ENCODE peak calls at places on chromosomes 11 and 22, in nine cellular contexts. M, W, K, N, R, Z, F, E and I are unnamed samples.

GRCh38 chr11:115051938-115052590 is 373.7 kb downstream of the NXPE2 start:
- DNase-seq in M (no peak), W (no peak), K (no peak), N (no peak), R (no peak), Z (no peak), F (no peak), E (no peak), I (no peak)

GRCh38 chr22:44625981-44626687 is 75.9 kb upstream of the PRR5 start:
- DNase-seq in M (peak; percentile 80), W (peak; percentile 51), K (no peak), N (peak; percentile 75), R (peak; percentile 76), Z (peak; percentile 46), F (peak; percentile 42), E (peak; percentile 78), I (no peak)

GRCh38 chr22:19878461-19879247 is 24.0 kb upstream of the GNB1L start:
- DNase-seq in M (peak; percentile 47), W (peak; percentile 59), K (no peak), N (no peak), R (peak; percentile 44), Z (no peak), F (no peak), E (peak; percentile 9), I (no peak)

GRCh38 chr11:92101845-92102244 is 122.8 kb upstream of the FAT3 start:
- DNase-seq in M (no peak), W (peak; percentile 60), K (no peak), N (no peak), R (no peak), Z (no peak), F (no peak), E (no peak), I (no peak)

GRCh38 chr11:95248666-95249467 is 17.9 kb upstream of the SESN3 start:
- DNase-seq in M (no peak), W (no peak), K (no peak), N (no peak), R (no peak), Z (no peak), F (no peak), E (no peak), I (no peak)

GRCh38 chr11:88231894-88232482 is 56.7 kb upstream of the RAB38 start:
- DNase-seq in M (no peak), W (peak; percentile 61), K (no peak), N (no peak), R (no peak), Z (peak; percentile 11), F (no peak), E (no peak), I (no peak)

GRCh38 chr11:87901366-87901765 is 273.9 kb downstream of the RAB38 start:
- DNase-seq in M (no peak), W (no peak), K (no peak), N (no peak), R (no peak), Z (no peak), F (no peak), E (no peak), I (no peak)

GRCh38 chr11:19691815-19692214 is 20.8 kb upstream of the NAV2 start:
- DNase-seq in M (no peak), W (no peak), K (no peak), N (no peak), R (no peak), Z (no peak), F (no peak), E (no peak), I (no peak)

GRCh38 chr11:125626381-125626950 is 1.5 kb downstream of the CHEK1 start:
- DNase-seq in M (no peak), W (no peak), K (no peak), N (no peak), R (no peak), Z (peak; percentile 11), F (no peak), E (no peak), I (no peak)

GRCh38 chr22:20455709-20456063 is 18.1 kb upstream of the SCARF2 start:
- DNase-seq in M (no peak), W (no peak), K (no peak), N (no peak), R (peak; percentile 27), Z (no peak), F (no peak), E (no peak), I (no peak)

GRCh38 chr11:70203749-70204465 is 811 bp downstream of the FADD start:
- DNase-seq in M (peak; percentile 70), W (peak; percentile 77), K (peak; percentile 21), N (peak; percentile 76), R (no peak), Z (peak; percentile 54), F (peak; percentile 67), E (peak; percentile 80), I (peak; percentile 19)

GRCh38 chr11:12120031-12121008 is 9.9 kb downstream of the MICAL2 start:
- DNase-seq in M (no peak), W (no peak), K (no peak), N (no peak), R (no peak), Z (no peak), F (no peak), E (no peak), I (no peak)

GRCh38 chr11:72831521-72832300 is 17.5 kb downstream of the ATG16L2 start:
- DNase-seq in M (peak; percentile 91), W (peak; percentile 77), K (no peak), N (peak; percentile 82), R (peak; percentile 94), Z (peak; percentile 74), F (peak; percentile 79), E (peak; percentile 88), I (peak; percentile 66)

GRCh38 chr11:41334007-41334933 is 125.2 kb downstream of the LRRC4C start:
- DNase-seq in M (no peak), W (no peak), K (no peak), N (no peak), R (no peak), Z (no peak), F (no peak), E (no peak), I (no peak)

GRCh38 chr22:50581950-50582561 is 593 bp downstream of the CHKB start:
- DNase-seq in M (no peak), W (no peak), K (no peak), N (no peak), R (no peak), Z (no peak), F (no peak), E (no peak), I (no peak)

GRCh38 chr11:35803115-35803514 is 140.5 kb downstream of the TRIM44 start:
- DNase-seq in M (no peak), W (no peak), K (no peak), N (no peak), R (no peak), Z (no peak), F (no peak), E (no peak), I (no peak)

GRCh38 chr11:134048028-134048427 is 20.8 kb upstream of the JAM3 start:
- DNase-seq in M (no peak), W (no peak), K (no peak), N (no peak), R (no peak), Z (no peak), F (no peak), E (no peak), I (peak; percentile 31)

GRCh38 chr11:304915-305833 is 2.4 kb upstream of the IFITM2 start:
- DNase-seq in M (peak; percentile 73), W (peak; percentile 88), K (no peak), N (no peak), R (no peak), Z (peak; percentile 84), F (peak; percentile 60), E (peak; percentile 73), I (peak; percentile 20)

GRCh38 chr22:39433476-39434242 is 23.2 kb upstream of the MGAT3 start:
- DNase-seq in M (no peak), W (no peak), K (no peak), N (no peak), R (no peak), Z (no peak), F (no peak), E (no peak), I (peak; percentile 28)
- H3K27ac ChIP-seq in M (peak overlapping the region; percentile 85), W (no peak overlapping the region), K (no peak overlapping the region), N (no peak overlapping the region), R (peak overlapping the region; percentile 18), Z (no peak overlapping the region), F (peak overlapping the region; percentile 71), E (no peak overlapping the region), I (peak overlapping the region; percentile 95)

DNA sequence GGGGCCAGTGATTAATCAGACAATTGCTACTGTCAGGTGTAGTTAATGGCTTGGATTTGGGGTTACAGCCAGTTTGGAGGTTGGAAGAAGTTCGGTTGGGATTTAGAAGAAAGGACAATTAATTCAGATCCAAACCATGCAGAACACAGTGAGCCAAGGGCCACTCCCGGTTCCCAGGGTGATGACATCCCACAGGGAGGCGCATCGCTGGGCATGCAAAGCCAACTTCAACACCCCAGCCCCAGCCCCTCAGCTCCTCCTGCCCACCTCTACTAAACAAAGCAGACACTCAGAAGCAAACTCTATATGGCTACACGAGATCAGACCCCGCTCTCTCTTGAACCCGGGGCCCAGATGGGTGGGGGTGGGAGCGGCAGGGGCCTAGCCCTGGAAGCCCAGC is 10.2 kb downstream of the MB start:
- DNase-seq in M (no peak), W (no peak), K (no peak), N (no peak), R (no peak), Z (no peak), F (no peak), E (peak; percentile 29), I (no peak)
- H3K27ac ChIP-seq in M (peak overlapping the region; percentile 87), W (no peak overlapping the region), K (no peak overlapping the region), N (peak overlapping the region; percentile 94), R (no peak overlapping the region), Z (no peak overlapping the region), F (no peak overlapping the region), E (no peak overlapping the region), I (no peak overlapping the region)

GRCh38 chr11:117676501-117676900 is 120.5 kb downstream of the DSCAML1 start:
- DNase-seq in M (no peak), W (no peak), K (no peak), N (no peak), R (no peak), Z (no peak), F (no peak), E (no peak), I (no peak)

GRCh38 chr11:117679464-117679863 is 117.6 kb downstream of the DSCAML1 start:
- DNase-seq in M (no peak), W (no peak), K (no peak), N (no peak), R (no peak), Z (no peak), F (no peak), E (no peak), I (no peak)

GRCh38 chr11:117677729-117678310 is 119.2 kb downstream of the DSCAML1 start:
- DNase-seq in M (no peak), W (no peak), K (no peak), N (no peak), R (no peak), Z (no peak), F (no peak), E (no peak), I (peak; percentile 55)

GRCh38 chr11:117673561-117673960 is 123.5 kb downstream of the DSCAML1 start:
- DNase-seq in M (no peak), W (no peak), K (no peak), N (no peak), R (no peak), Z (no peak), F (no peak), E (no peak), I (peak; percentile 74)

GRCh38 chr11:117678651-117679407 is 118.2 kb downstream of the DSCAML1 start:
- DNase-seq in M (no peak), W (no peak), K (no peak), N (no peak), R (no peak), Z (no peak), F (peak; percentile 53), E (no peak), I (peak; percentile 81)
- H3K27ac ChIP-seq in M (no peak overlapping the region), W (no peak overlapping the region), K (no peak overlapping the region), N (no peak overlapping the region), R (no peak overlapping the region), Z (no peak overlapping the region), F (no peak overlapping the region), E (no peak overlapping the region), I (peak overlapping the region; percentile 97)

GRCh38 chr11:44868455-44869421 is 81.9 kb downstream of the TP53I11 start:
- DNase-seq in M (no peak), W (no peak), K (no peak), N (no peak), R (no peak), Z (no peak), F (no peak), E (no peak), I (no peak)
- H3K27ac ChIP-seq in M (no peak overlapping the region), W (no peak overlapping the region), K (no peak overlapping the region), N (no peak overlapping the region), R (no peak overlapping the region), Z (no peak overlapping the region), F (no peak overlapping the region), E (no peak overlapping the region), I (no peak overlapping the region)